ENCODE peak calls at places on chromosomes 12 and 14, in ten cellular contexts. Q, B, T, Y, S, J, G, X, I and U are unnamed samples.

GRCh38 chr12:126055521-126055920 is 990.3 kb downstream of the AACS start:
- DNase-seq in Q (no peak), B (no peak), T (no peak), Y (no peak), S (no peak), J (no peak), G (no peak), X (no peak), I (no peak), U (no peak)

GRCh38 chr12:42474391-42474790 is 115.2 kb downstream of the PRICKLE1 start:
- DNase-seq in Q (no peak), B (no peak), T (peak), Y (no peak), S (no peak), J (no peak), G (peak), X (no peak), I (no peak), U (no peak)

GRCh38 chr12:55996201-55996714 is 818 bp upstream of the SUOX start:
- DNase-seq in Q (peak), B (peak), T (peak), Y (no peak), S (peak), J (peak), G (peak), X (peak), I (peak), U (no peak)

GRCh38 chr14:22646570-22647254 is 2.6 kb upstream of the OR6J1 start:
- DNase-seq in Q (peak), B (no peak), T (peak), Y (no peak), S (no peak), J (no peak), G (peak), X (no peak), I (no peak), U (no peak)

GRCh38 chr12:42760550-42760949 is 171.0 kb upstream of the PRICKLE1 start:
- DNase-seq in Q (no peak), B (no peak), T (no peak), Y (no peak), S (no peak), J (no peak), G (no peak), X (no peak), I (no peak), U (no peak)

GRCh38 chr12:27193854-27194544 is 50.1 kb upstream of the STK38L start:
- DNase-seq in Q (no peak), B (no peak), T (peak), Y (no peak), S (no peak), J (no peak), G (peak), X (no peak), I (no peak), U (no peak)

GRCh38 chr12:71661977-71662522 is 1.6 kb downstream of the ZFC3H1 start:
- DNase-seq in Q (no peak), B (no peak), T (peak), Y (no peak), S (no peak), J (no peak), G (peak), X (no peak), I (no peak), U (no peak)

GRCh38 chr12:1161197-1161596 is 170.2 kb downstream of the ERC1 start:
- DNase-seq in Q (peak), B (no peak), T (no peak), Y (no peak), S (no peak), J (no peak), G (no peak), X (no peak), I (no peak), U (no peak)

GRCh38 chr12:68373836-68374314 is 41.7 kb upstream of the MDM1 start:
- DNase-seq in Q (peak), B (no peak), T (no peak), Y (peak), S (no peak), J (no peak), G (no peak), X (no peak), I (no peak), U (no peak)

GRCh38 chr12:79388006-79388405 is 302.8 kb downstream of the PAWR start:
- DNase-seq in Q (no peak), B (no peak), T (no peak), Y (no peak), S (no peak), J (no peak), G (no peak), X (no peak), I (no peak), U (no peak)

GRCh38 chr12:19224746-19225145 is 95.2 kb downstream of the PLEKHA5 start:
- DNase-seq in Q (no peak), B (no peak), T (no peak), Y (no peak), S (no peak), J (no peak), G (no peak), X (no peak), I (no peak), U (no peak)

GRCh38 chr14:22735096-22735495 is 31.4 kb upstream of the OXA1L start:
- DNase-seq in Q (no peak), B (no peak), T (no peak), Y (no peak), S (no peak), J (no peak), G (no peak), X (no peak), I (no peak), U (no peak)

GRCh38 chr12:106780010-106780625 is 5.6 kb downstream of the RIC8B start:
- DNase-seq in Q (no peak), B (no peak), T (peak), Y (no peak), S (no peak), J (no peak), G (peak), X (no peak), I (no peak), U (no peak)

GRCh38 chr12:114656906-114657596 is 26.9 kb downstream of the TBX3 start:
- DNase-seq in Q (no peak), B (peak), T (no peak), Y (no peak), S (no peak), J (no peak), G (no peak), X (no peak), I (no peak), U (no peak)